ENCODE peak calls at places on chromosomes 11 and 22, in eight cellular contexts. Q is foreskin fibroblast; X is AG04450; P is activated CD4-positive, alpha-beta T cell treated with anti-CD3 and anti-CD28 coated beads, Interleukin-2, amount 50 U/mL, for 48 hours; H is transverse colon; M is C1 segment of cervical spinal cord; R is substantia nigra; N is body of pancreas. E is an unnamed sample.

GRCh38 chr11:112004389-112004788 is 20.8 kb upstream of the DLAT start:
- DNase-seq in Q (peak), X (no peak), P (no peak), H (no peak), M (no peak), R (no peak), N (no peak), E (no peak)

GRCh38 chr22:50705219-50705691 is 32.6 kb downstream of the SHANK3 start:
- DNase-seq in Q (peak), X (peak), P (no peak), H (no peak), M (no peak), R (peak), N (peak), E (peak)

GRCh38 chr11:27214713-27215112 is 148.3 kb downstream of the CCDC34 start:
- DNase-seq in Q (no peak), X (no peak), P (no peak), H (no peak), M (no peak), R (no peak), N (no peak), E (no peak)

GRCh38 chr11:32006799-32007388 is 84.0 kb upstream of the RCN1 start:
- DNase-seq in Q (peak), X (peak), P (peak), H (no peak), M (no peak), R (peak), N (no peak), E (no peak)

GRCh38 chr22:29251981-29252978 is 15.5 kb downstream of the RHBDD3 start:
- DNase-seq in Q (peak), X (no peak), P (no peak), H (no peak), M (no peak), R (peak), N (no peak), E (no peak)

GRCh38 chr11:114188851-114189570 is 107.2 kb upstream of the NNMT start:
- DNase-seq in Q (no peak), X (no peak), P (no peak), H (no peak), M (no peak), R (no peak), N (no peak), E (no peak)

GRCh38 chr11:116544721-116545120 is 228.1 kb downstream of the BUD13 start:
- DNase-seq in Q (no peak), X (no peak), P (no peak), H (no peak), M (no peak), R (no peak), N (no peak), E (peak)

GRCh38 chr22:46031965-46032851 is 55.2 kb upstream of the WNT7B start:
- DNase-seq in Q (no peak), X (no peak), P (no peak), H (no peak), M (no peak), R (no peak), N (peak), E (peak)

GRCh38 chr11:93498099-93499040 is 44.8 kb downstream of the SMCO4 start:
- DNase-seq in Q (peak), X (no peak), P (no peak), H (no peak), M (no peak), R (no peak), N (no peak), E (no peak)

GRCh38 chr11:33987545-33987944 is 64.0 kb upstream of the CAPRIN1 start:
- DNase-seq in Q (no peak), X (no peak), P (no peak), H (no peak), M (no peak), R (no peak), N (no peak), E (no peak)

E was measured in suprapubic skin.